ENCODE peak calls at places on chromosomes 4 and X, in six cellular contexts. K, A, I, Y, N and C are unnamed samples. For H3K4me1, the result is how much of the 10 kb centered on the place peaks cover.

GRCh38 chrX:153816821-153817220 is 13.5 kb downstream of the PDZD4 start:
- ATAC-seq in K (no peak), A (peak), I (peak), Y (peak), N (peak), C (no peak)

GRCh38 chr4:112765317-112765989 is 128.5 kb downstream of the LARP7 start:
- ATAC-seq in K (no peak), A (peak), I (peak), Y (peak), N (peak), C (no peak)

GRCh38 chr4:160811956-160812355 is 1351.8 kb downstream of the FSTL5 start:
- ATAC-seq in K (no peak), A (no peak), I (no peak), Y (no peak), N (no peak), C (no peak)

GRCh38 chr4:142449771-142450373 is 396.2 kb downstream of the INPP4B start:
- ATAC-seq in K (no peak), A (no peak), I (no peak), Y (no peak), N (peak), C (no peak)

GRCh38 chr4:144223129-144223528 is 82.6 kb upstream of the GYPA start:
- ATAC-seq in K (no peak), A (no peak), I (no peak), Y (no peak), N (no peak), C (peak)

GRCh38 chr4:186134254-186134653 is 29.8 kb downstream of the FAM149A start:
- ATAC-seq in K (no peak), A (no peak), I (no peak), Y (no peak), N (peak), C (peak)

GRCh38 chr4:128571747-128572146 is 237.8 kb upstream of the JADE1 start:
- ATAC-seq in K (no peak), A (no peak), I (peak), Y (no peak), N (no peak), C (peak)

GRCh38 chr4:81565137-81565870 is 93.6 kb upstream of the RASGEF1B start:
- ATAC-seq in K (peak), A (peak), I (no peak), Y (no peak), N (peak), C (peak)

GRCh38 chr4:8238061-8238511 is 31.5 kb upstream of the HTRA3 start:
- ATAC-seq in K (no peak), A (peak), I (peak), Y (no peak), N (peak), C (no peak)

GRCh38 chr4:163755013-163755412 is 260.5 kb downstream of the TMA16 start:
- ATAC-seq in K (no peak), A (no peak), I (peak), Y (no peak), N (peak), C (no peak)

GRCh38 chrX:13937370-13938052 is 92.2 kb downstream of the GEMIN8 start:
- ATAC-seq in K (peak), A (peak), I (peak), Y (no peak), N (peak), C (peak)

GRCh38 chr4:104818579-104818978 is 323.9 kb upstream of the CXXC4 start:
- ATAC-seq in K (no peak), A (no peak), I (no peak), Y (no peak), N (peak), C (no peak)

GRCh38 chr4:123652501-123652900 is 255.9 kb downstream of the SPRY1 start:
- ATAC-seq in K (no peak), A (no peak), I (no peak), Y (no peak), N (no peak), C (no peak)

DNA sequence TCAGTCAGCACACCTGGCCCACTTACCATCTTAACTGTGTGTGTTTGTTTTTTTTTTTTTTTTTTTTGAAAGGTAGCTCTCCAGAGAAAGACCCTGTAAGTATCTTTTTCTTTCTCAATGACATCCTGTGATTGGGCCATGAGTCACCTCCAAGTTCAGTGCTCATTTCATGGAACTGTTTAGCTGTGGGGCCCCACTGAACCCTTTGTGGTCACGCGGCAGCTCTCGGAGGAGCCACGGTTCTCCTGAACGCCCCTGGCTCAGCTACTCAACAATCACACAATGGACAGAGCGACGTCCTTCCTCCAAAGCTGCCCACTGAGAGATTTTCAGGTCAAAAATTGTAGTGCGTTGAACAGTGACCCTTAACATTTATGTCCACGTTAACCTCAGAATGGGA is 14.2 kb upstream of the IL3RA start:
- ATAC-seq in K (no peak), A (no peak), I (no peak), Y (no peak), N (no peak), C (no peak)
- H3K4me1 ChIP-seq in K (under half), A (under half), I (under half), Y (under half), N (under half), C (under half)

GRCh38 chr4:95651891-95652290 is 103.1 kb upstream of the UNC5C start:
- ATAC-seq in K (no peak), A (no peak), I (no peak), Y (no peak), N (no peak), C (no peak)
- TF ChIP-seq EP300 in K (no peak), A (no peak), I (no peak), Y (no peak), N (no peak), C (no peak)

DNA sequence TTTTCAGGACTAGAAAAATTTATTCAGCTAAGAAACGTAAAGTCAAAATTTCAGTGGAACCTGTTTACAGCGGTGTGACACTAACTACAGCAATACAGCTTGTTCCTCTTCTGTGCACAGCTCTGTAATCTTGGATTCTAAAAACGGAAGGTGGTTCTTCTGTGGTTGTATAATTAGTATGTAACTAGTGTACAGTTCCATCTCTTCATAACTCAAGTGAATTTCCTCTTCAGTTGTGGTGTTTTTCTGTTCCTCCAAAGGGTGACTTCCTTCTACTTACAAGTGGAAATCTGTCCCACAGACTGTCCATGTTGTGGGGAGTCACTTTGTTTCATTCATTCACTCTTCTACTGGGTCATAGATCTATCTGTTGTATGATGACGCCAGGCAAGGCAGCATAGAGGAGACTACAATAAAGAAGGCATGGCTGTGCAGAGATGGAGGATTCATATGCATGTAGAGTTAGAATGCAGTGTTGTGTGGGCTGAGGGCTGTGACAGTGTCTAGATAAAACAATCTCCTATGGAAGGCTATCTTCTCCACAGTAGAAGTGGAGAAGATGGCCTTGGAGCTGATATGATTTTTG is 5.4 kb downstream of the DAPP1 start:
- ATAC-seq in K (peak), A (no peak), I (no peak), Y (peak), N (peak), C (no peak)
- H3K4me1 ChIP-seq in K (under half), A (under half), I (under half), Y (under half), N (under half), C (under half)

DNA sequence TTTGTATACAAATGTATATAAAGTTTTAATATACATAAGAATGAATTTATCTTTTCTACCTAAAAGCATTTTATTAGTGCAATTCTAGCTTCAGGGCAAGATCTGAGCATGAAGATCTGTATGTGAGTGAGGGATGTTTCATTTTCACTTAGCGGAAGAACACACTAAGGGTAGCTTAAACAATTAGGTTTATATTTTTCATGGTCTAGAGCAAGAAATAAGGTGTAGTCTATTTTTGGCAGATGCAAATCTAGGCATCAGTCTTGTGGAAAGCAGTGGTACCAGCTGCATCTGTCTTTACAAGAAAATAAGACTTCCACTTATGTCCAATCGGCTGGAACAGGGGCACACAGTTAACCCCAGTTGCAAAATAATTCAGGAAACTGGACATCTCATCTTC is 433.3 kb downstream of the ADAM29 start:
- ATAC-seq in K (no peak), A (no peak), I (no peak), Y (no peak), N (no peak), C (no peak)
- TF ChIP-seq EP300 in K (no peak), A (no peak), I (no peak), Y (no peak), N (no peak), C (no peak)

DNA sequence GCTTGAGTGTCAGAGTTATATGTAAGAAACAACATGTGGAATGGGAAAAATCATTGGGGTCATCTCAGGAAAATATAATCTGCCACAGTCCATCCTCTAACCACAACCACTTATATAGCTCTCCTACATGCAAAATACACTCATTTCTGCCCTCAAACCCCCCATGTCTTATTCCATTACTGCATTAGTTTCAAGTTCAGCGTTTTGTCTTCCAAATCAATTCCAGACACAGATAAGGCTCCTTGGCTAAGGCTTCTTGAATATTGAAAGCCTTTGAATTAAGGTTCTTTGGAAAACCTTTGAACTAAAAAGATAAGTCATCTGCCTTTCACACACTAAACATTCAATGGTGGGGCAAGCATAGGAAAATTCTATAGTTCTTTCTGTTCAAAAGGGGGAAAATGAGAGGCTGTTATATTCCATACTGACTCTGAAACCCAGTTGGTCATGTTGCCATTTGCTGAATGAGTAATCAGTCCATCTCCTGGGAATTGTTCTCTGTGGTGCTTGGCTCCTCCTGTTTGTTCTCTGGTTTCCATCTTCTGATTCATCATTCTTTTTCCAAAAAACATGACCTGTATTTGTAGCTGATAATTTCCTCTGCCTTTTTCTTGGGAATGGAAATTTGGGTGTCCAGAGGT is 218.7 kb downstream of the BMPR1B start:
- ATAC-seq in K (no peak), A (no peak), I (peak), Y (no peak), N (no peak), C (no peak)
- H3K4me1 ChIP-seq in K (under half), A (under half), I (half or more), Y (under half), N (under half), C (under half)

DNA sequence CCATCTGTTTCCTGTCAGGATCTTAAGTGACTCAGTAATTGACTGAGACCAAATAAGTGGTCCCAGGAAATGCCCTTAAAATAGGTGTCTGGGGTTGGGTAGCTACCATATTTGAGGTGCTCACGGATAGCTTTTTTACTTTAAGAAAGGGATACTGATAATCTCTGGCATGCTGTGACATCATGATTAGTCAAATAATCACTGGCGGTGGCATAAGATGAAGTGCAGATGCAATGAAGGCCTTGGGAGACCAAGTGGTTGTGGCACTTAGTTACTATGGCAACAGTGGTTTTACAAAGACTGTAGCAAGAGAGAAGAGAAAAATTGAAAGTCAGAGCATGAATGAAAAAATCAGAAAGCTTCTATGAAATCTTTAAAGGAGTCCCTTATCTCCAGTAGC is 114.5 kb upstream of the SLIT2 start:
- ATAC-seq in K (no peak), A (no peak), I (no peak), Y (no peak), N (no peak), C (no peak)
- TF ChIP-seq EP300 in K (no peak), A (no peak), I (no peak), Y (no peak), N (no peak), C (no peak)